ENCODE peak calls at places on chromosome 18, in seven cellular contexts. One of them, this sample, is unnamed.

GRCh38 chr18:30970201-30970816 is 72.2 kb downstream of the DSC3 start:
- DNase-seq in epithelial cell of esophagus: peak
- DNase-seq in fibroblast of pulmonary artery: peak
- DNase-seq in CD8-positive, alpha-beta T cell: no peak
- DNase-seq in dorsolateral prefrontal cortex: no peak
- DNase-seq in lower lobe of right lung: no peak
- DNase-seq in PC-3: peak
- DNase-seq in this sample: peak

GRCh38 chr18:55488473-55488872 is 99.5 kb downstream of the TCF4 start:
- DNase-seq in fibroblast of pulmonary artery: no peak
- DNase-seq in PC-3: no peak
- DNase-seq in lower lobe of right lung: no peak
- DNase-seq in epithelial cell of esophagus: no peak
- DNase-seq in CD8-positive, alpha-beta T cell: no peak
- DNase-seq in dorsolateral prefrontal cortex: no peak
- DNase-seq in this sample: no peak

GRCh38 chr18:34097312-34097711 is 127.4 kb downstream of the NOL4 start:
- DNase-seq in lower lobe of right lung: no peak
- DNase-seq in epithelial cell of esophagus: peak
- DNase-seq in dorsolateral prefrontal cortex: no peak
- DNase-seq in CD8-positive, alpha-beta T cell: no peak
- DNase-seq in fibroblast of pulmonary artery: peak
- DNase-seq in PC-3: no peak
- DNase-seq in this sample: no peak

GRCh38 chr18:227374-227773 is 40.5 kb downstream of the THOC1 start:
- DNase-seq in dorsolateral prefrontal cortex: no peak
- DNase-seq in PC-3: no peak
- DNase-seq in fibroblast of pulmonary artery: no peak
- DNase-seq in epithelial cell of esophagus: no peak
- DNase-seq in CD8-positive, alpha-beta T cell: no peak
- DNase-seq in lower lobe of right lung: no peak
- DNase-seq in this sample: no peak

GRCh38 chr18:10164241-10165160 is 250.7 kb downstream of the VAPA start:
- DNase-seq in dorsolateral prefrontal cortex: no peak
- DNase-seq in CD8-positive, alpha-beta T cell: no peak
- DNase-seq in PC-3: no peak
- DNase-seq in fibroblast of pulmonary artery: no peak
- DNase-seq in epithelial cell of esophagus: no peak
- DNase-seq in lower lobe of right lung: no peak
- DNase-seq in this sample: no peak

GRCh38 chr18:78754311-78755043 is 225.1 kb upstream of the SALL3 start:
- DNase-seq in CD8-positive, alpha-beta T cell: no peak
- DNase-seq in lower lobe of right lung: peak
- DNase-seq in PC-3: no peak
- DNase-seq in fibroblast of pulmonary artery: no peak
- DNase-seq in epithelial cell of esophagus: no peak
- DNase-seq in dorsolateral prefrontal cortex: no peak
- DNase-seq in this sample: no peak

GRCh38 chr18:33821503-33821902 is 243.5 kb downstream of the ASXL3 start:
- DNase-seq in PC-3: peak
- DNase-seq in dorsolateral prefrontal cortex: no peak
- DNase-seq in CD8-positive, alpha-beta T cell: no peak
- DNase-seq in fibroblast of pulmonary artery: peak
- DNase-seq in lower lobe of right lung: no peak
- DNase-seq in epithelial cell of esophagus: peak
- DNase-seq in this sample: peak

GRCh38 chr18:35695384-35695783 is 113.8 kb downstream of the GALNT1 start:
- DNase-seq in lower lobe of right lung: no peak
- DNase-seq in dorsolateral prefrontal cortex: no peak
- DNase-seq in CD8-positive, alpha-beta T cell: no peak
- DNase-seq in PC-3: no peak
- DNase-seq in epithelial cell of esophagus: no peak
- DNase-seq in fibroblast of pulmonary artery: no peak
- DNase-seq in this sample: no peak

GRCh38 chr18:40055262-40055661 is 1899.8 kb upstream of the PIK3C3 start:
- DNase-seq in lower lobe of right lung: no peak
- DNase-seq in PC-3: no peak
- DNase-seq in epithelial cell of esophagus: no peak
- DNase-seq in fibroblast of pulmonary artery: peak
- DNase-seq in CD8-positive, alpha-beta T cell: no peak
- DNase-seq in dorsolateral prefrontal cortex: no peak
- DNase-seq in this sample: no peak

GRCh38 chr18:79941473-79942119 is 9.9 kb downstream of the SLC66A2 start:
- DNase-seq in lower lobe of right lung: peak
- DNase-seq in epithelial cell of esophagus: peak
- DNase-seq in PC-3: no peak
- DNase-seq in fibroblast of pulmonary artery: no peak
- DNase-seq in CD8-positive, alpha-beta T cell: no peak
- DNase-seq in dorsolateral prefrontal cortex: no peak
- DNase-seq in this sample: no peak

GRCh38 chr18:21997207-21998143 is 171.9 kb upstream of the GATA6 start:
- DNase-seq in CD8-positive, alpha-beta T cell: no peak
- DNase-seq in epithelial cell of esophagus: peak
- DNase-seq in fibroblast of pulmonary artery: peak
- DNase-seq in dorsolateral prefrontal cortex: no peak
- DNase-seq in lower lobe of right lung: no peak
- DNase-seq in PC-3: peak
- DNase-seq in this sample: peak

GRCh38 chr18:46110406-46110805 is 6.2 kb downstream of the HAUS1 start:
- DNase-seq in PC-3: no peak
- DNase-seq in epithelial cell of esophagus: no peak
- DNase-seq in dorsolateral prefrontal cortex: no peak
- DNase-seq in CD8-positive, alpha-beta T cell: no peak
- DNase-seq in fibroblast of pulmonary artery: no peak
- DNase-seq in lower lobe of right lung: no peak
- DNase-seq in this sample: no peak

GRCh38 chr18:79947881-79948610 is 3.4 kb downstream of the SLC66A2 start:
- DNase-seq in PC-3: no peak
- DNase-seq in CD8-positive, alpha-beta T cell: no peak
- DNase-seq in fibroblast of pulmonary artery: no peak
- DNase-seq in dorsolateral prefrontal cortex: no peak
- DNase-seq in lower lobe of right lung: peak
- DNase-seq in epithelial cell of esophagus: no peak
- DNase-seq in this sample: no peak

GRCh38 chr18:10266236-10266585 is 188.2 kb upstream of the APCDD1 start:
- DNase-seq in epithelial cell of esophagus: no peak
- DNase-seq in fibroblast of pulmonary artery: no peak
- DNase-seq in PC-3: no peak
- DNase-seq in dorsolateral prefrontal cortex: no peak
- DNase-seq in CD8-positive, alpha-beta T cell: no peak
- DNase-seq in lower lobe of right lung: no peak
- DNase-seq in this sample: no peak

GRCh38 chr18:8314123-8314522 is 295.1 kb upstream of the RAB12 start:
- DNase-seq in CD8-positive, alpha-beta T cell: no peak
- DNase-seq in lower lobe of right lung: no peak
- DNase-seq in epithelial cell of esophagus: no peak
- DNase-seq in fibroblast of pulmonary artery: no peak
- DNase-seq in PC-3: no peak
- DNase-seq in dorsolateral prefrontal cortex: no peak
- DNase-seq in this sample: no peak

GRCh38 chr18:22846088-22846683 is 86.9 kb upstream of the RBBP8 start:
- DNase-seq in lower lobe of right lung: no peak
- DNase-seq in dorsolateral prefrontal cortex: no peak
- DNase-seq in CD8-positive, alpha-beta T cell: no peak
- DNase-seq in epithelial cell of esophagus: peak
- DNase-seq in fibroblast of pulmonary artery: peak
- DNase-seq in PC-3: peak
- DNase-seq in this sample: peak

GRCh38 chr18:56333846-56334245 is 304.5 kb downstream of the TXNL1 start:
- DNase-seq in PC-3: peak
- DNase-seq in fibroblast of pulmonary artery: no peak
- DNase-seq in dorsolateral prefrontal cortex: no peak
- DNase-seq in epithelial cell of esophagus: peak
- DNase-seq in CD8-positive, alpha-beta T cell: no peak
- DNase-seq in lower lobe of right lung: no peak
- DNase-seq in this sample: no peak

GRCh38 chr18:75898666-75899065 is 471.2 kb upstream of the SMIM21 start:
- DNase-seq in epithelial cell of esophagus: no peak
- DNase-seq in fibroblast of pulmonary artery: no peak
- DNase-seq in PC-3: no peak
- DNase-seq in dorsolateral prefrontal cortex: no peak
- DNase-seq in lower lobe of right lung: no peak
- DNase-seq in CD8-positive, alpha-beta T cell: no peak
- DNase-seq in this sample: no peak

GRCh38 chr18:9380101-9380500 is 45.5 kb downstream of the TWSG1 start:
- DNase-seq in lower lobe of right lung: no peak
- DNase-seq in PC-3: no peak
- DNase-seq in dorsolateral prefrontal cortex: no peak
- DNase-seq in fibroblast of pulmonary artery: no peak
- DNase-seq in CD8-positive, alpha-beta T cell: no peak
- DNase-seq in epithelial cell of esophagus: no peak
- DNase-seq in this sample: no peak

GRCh38 chr18:10533111-10533510 is 7.3 kb downstream of the NAPG start:
- DNase-seq in PC-3: no peak
- DNase-seq in fibroblast of pulmonary artery: no peak
- DNase-seq in dorsolateral prefrontal cortex: no peak
- DNase-seq in CD8-positive, alpha-beta T cell: no peak
- DNase-seq in lower lobe of right lung: no peak
- DNase-seq in epithelial cell of esophagus: no peak
- DNase-seq in this sample: no peak

GRCh38 chr18:21112140-21112473 is 494 bp upstream of the ROCK1 start:
- DNase-seq in fibroblast of pulmonary artery: no peak
- DNase-seq in lower lobe of right lung: no peak
- DNase-seq in epithelial cell of esophagus: no peak
- DNase-seq in CD8-positive, alpha-beta T cell: no peak
- DNase-seq in PC-3: no peak
- DNase-seq in dorsolateral prefrontal cortex: peak
- DNase-seq in this sample: no peak

GRCh38 chr18:5582849-5583667 is 39.3 kb upstream of the EPB41L3 start:
- DNase-seq in dorsolateral prefrontal cortex: peak
- DNase-seq in epithelial cell of esophagus: no peak
- DNase-seq in lower lobe of right lung: no peak
- DNase-seq in fibroblast of pulmonary artery: peak
- DNase-seq in CD8-positive, alpha-beta T cell: no peak
- DNase-seq in PC-3: peak
- DNase-seq in this sample: peak

GRCh38 chr18:8706981-8707940 is 1.9 kb downstream of the MTCL1 start:
- DNase-seq in lower lobe of right lung: peak
- DNase-seq in CD8-positive, alpha-beta T cell: no peak
- DNase-seq in fibroblast of pulmonary artery: peak
- DNase-seq in PC-3: peak
- DNase-seq in dorsolateral prefrontal cortex: peak
- DNase-seq in epithelial cell of esophagus: peak
- DNase-seq in this sample: peak

GRCh38 chr18:72847771-72848170 is 20.0 kb downstream of the NETO1 start:
- DNase-seq in epithelial cell of esophagus: no peak
- DNase-seq in fibroblast of pulmonary artery: no peak
- DNase-seq in lower lobe of right lung: no peak
- DNase-seq in PC-3: no peak
- DNase-seq in dorsolateral prefrontal cortex: no peak
- DNase-seq in CD8-positive, alpha-beta T cell: no peak
- DNase-seq in this sample: no peak
- H3K4me3 ChIP-seq in epithelial cell of esophagus: no peak
- H3K4me3 ChIP-seq in fibroblast of pulmonary artery: no peak
- H3K4me3 ChIP-seq in lower lobe of right lung: no peak
- H3K4me3 ChIP-seq in PC-3: no peak
- H3K4me3 ChIP-seq in dorsolateral prefrontal cortex: no peak
- H3K4me3 ChIP-seq in CD8-positive, alpha-beta T cell: no peak
- H3K4me3 ChIP-seq in this sample: no peak

GRCh38 chr18:44636241-44636640 is 44.4 kb upstream of the SETBP1 start:
- DNase-seq in fibroblast of pulmonary artery: no peak
- DNase-seq in PC-3: no peak
- DNase-seq in dorsolateral prefrontal cortex: no peak
- DNase-seq in lower lobe of right lung: no peak
- DNase-seq in CD8-positive, alpha-beta T cell: no peak
- DNase-seq in epithelial cell of esophagus: no peak
- DNase-seq in this sample: no peak

GRCh38 chr18:44635546-44635945 is 45.1 kb upstream of the SETBP1 start:
- DNase-seq in PC-3: no peak
- DNase-seq in dorsolateral prefrontal cortex: no peak
- DNase-seq in epithelial cell of esophagus: no peak
- DNase-seq in fibroblast of pulmonary artery: no peak
- DNase-seq in lower lobe of right lung: no peak
- DNase-seq in CD8-positive, alpha-beta T cell: no peak
- DNase-seq in this sample: no peak

GRCh38 chr18:44638811-44639210 is 41.9 kb upstream of the SETBP1 start:
- DNase-seq in CD8-positive, alpha-beta T cell: no peak
- DNase-seq in epithelial cell of esophagus: peak
- DNase-seq in fibroblast of pulmonary artery: no peak
- DNase-seq in PC-3: no peak
- DNase-seq in dorsolateral prefrontal cortex: no peak
- DNase-seq in lower lobe of right lung: no peak
- DNase-seq in this sample: no peak

GRCh38 chr18:44637210-44638051 is 43.3 kb upstream of the SETBP1 start:
- DNase-seq in dorsolateral prefrontal cortex: no peak
- DNase-seq in CD8-positive, alpha-beta T cell: no peak
- DNase-seq in epithelial cell of esophagus: peak
- DNase-seq in lower lobe of right lung: no peak
- DNase-seq in fibroblast of pulmonary artery: peak
- DNase-seq in PC-3: peak
- DNase-seq in this sample: no peak

DNA sequence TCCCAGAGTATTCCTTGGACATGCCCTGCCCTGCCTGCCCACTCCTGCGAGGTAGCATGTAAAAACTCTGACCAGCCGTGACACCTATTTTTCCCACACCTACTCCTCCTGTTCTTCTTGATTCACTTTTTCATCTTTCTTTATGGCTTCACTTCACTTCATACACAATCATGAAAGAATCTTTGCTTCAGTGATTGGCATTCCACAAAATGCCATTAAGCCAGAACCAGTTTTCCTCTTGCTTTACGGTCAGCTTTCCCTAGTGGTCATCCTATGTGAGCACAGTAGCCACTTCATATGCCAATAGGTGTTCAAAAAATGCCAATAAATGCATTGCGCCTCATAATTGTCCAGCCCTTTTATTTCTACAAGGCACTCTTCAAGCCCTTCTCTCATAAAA is 42.5 kb upstream of the SETBP1 start:
- DNase-seq in fibroblast of pulmonary artery: no peak
- DNase-seq in PC-3: no peak
- DNase-seq in lower lobe of right lung: no peak
- DNase-seq in dorsolateral prefrontal cortex: no peak
- DNase-seq in epithelial cell of esophagus: no peak
- DNase-seq in CD8-positive, alpha-beta T cell: no peak
- DNase-seq in this sample: no peak
- TF ChIP-seq CTCF in fibroblast of pulmonary artery: no peak
- TF ChIP-seq CTCF in PC-3: no peak
- TF ChIP-seq CTCF in lower lobe of right lung: no peak
- TF ChIP-seq CTCF in dorsolateral prefrontal cortex: no peak
- TF ChIP-seq CTCF in epithelial cell of esophagus: no peak
- TF ChIP-seq CTCF in CD8-positive, alpha-beta T cell: no peak
- TF ChIP-seq CTCF in this sample: no peak

DNA sequence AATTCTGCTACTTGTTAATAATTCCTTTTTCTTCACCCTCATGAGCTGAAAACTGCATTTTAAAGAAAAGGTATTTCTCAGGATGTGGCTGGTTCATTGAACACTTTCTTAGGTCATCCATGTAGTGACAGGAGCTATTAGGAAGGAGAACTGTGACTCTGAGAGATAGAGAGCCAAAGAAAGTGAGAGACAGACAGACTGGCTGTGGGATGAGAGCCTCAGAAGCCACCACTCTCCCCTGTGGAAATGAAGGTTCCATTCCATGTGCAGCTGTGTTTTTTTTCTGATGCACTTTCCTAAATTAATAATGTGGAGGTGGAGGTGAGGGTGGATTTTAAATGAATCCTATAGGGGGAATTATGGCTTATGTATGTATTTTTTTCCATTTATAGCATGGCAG is 113.3 kb downstream of the FAM210A start:
- DNase-seq in CD8-positive, alpha-beta T cell: no peak
- DNase-seq in fibroblast of pulmonary artery: no peak
- DNase-seq in dorsolateral prefrontal cortex: no peak
- DNase-seq in epithelial cell of esophagus: no peak
- DNase-seq in PC-3: no peak
- DNase-seq in lower lobe of right lung: no peak
- DNase-seq in this sample: no peak
- H3K4me3 ChIP-seq in CD8-positive, alpha-beta T cell: peak
- H3K4me3 ChIP-seq in fibroblast of pulmonary artery: no peak
- H3K4me3 ChIP-seq in dorsolateral prefrontal cortex: peak
- H3K4me3 ChIP-seq in epithelial cell of esophagus: no peak
- H3K4me3 ChIP-seq in PC-3: no peak
- H3K4me3 ChIP-seq in lower lobe of right lung: no peak
- H3K4me3 ChIP-seq in this sample: no peak

GRCh38 chr18:61893971-61894750 is 1.4 kb upstream of the RNF152 start:
- DNase-seq in dorsolateral prefrontal cortex: peak
- DNase-seq in CD8-positive, alpha-beta T cell: peak
- DNase-seq in lower lobe of right lung: peak
- DNase-seq in epithelial cell of esophagus: peak
- DNase-seq in fibroblast of pulmonary artery: peak
- DNase-seq in PC-3: peak
- DNase-seq in this sample: peak
- TF ChIP-seq CTCF in dorsolateral prefrontal cortex: peak
- TF ChIP-seq CTCF in CD8-positive, alpha-beta T cell: no peak
- TF ChIP-seq CTCF in lower lobe of right lung: peak
- TF ChIP-seq CTCF in epithelial cell of esophagus: peak
- TF ChIP-seq CTCF in fibroblast of pulmonary artery: peak
- TF ChIP-seq CTCF in PC-3: no peak
- TF ChIP-seq CTCF in this sample: no peak

This sample was measured in cardiac fibroblast.